ENCODE peak calls at places on chromosomes 13 and 19, in six cellular contexts. K, T, G, S, Y and O are unnamed samples.

GRCh38 chr13:98530236-98530635 is 46.7 kb downstream of the STK24 start:
- DNase-seq in G (no peak), Y (no peak), S (no peak), T (no peak), K (no peak), O (no peak)

GRCh38 chr13:32159147-32159869 is 127.7 kb downstream of the FRY start:
- DNase-seq in K (no peak), G (no peak), Y (no peak), T (no peak), S (no peak), O (peak)

GRCh38 chr19:29674374-29675119 is 9.3 kb downstream of the PLEKHF1 start:
- DNase-seq in G (no peak), T (no peak), K (no peak), Y (no peak), S (no peak), O (no peak)

GRCh38 chr19:40610396-40611064 is 9.4 kb downstream of the LTBP4 start:
- DNase-seq in S (peak), Y (no peak), T (no peak), K (no peak), G (no peak), O (no peak)

GRCh38 chr19:39375929-39376328 is 15.0 kb downstream of the PAF1 start:
- DNase-seq in Y (no peak), T (no peak), G (no peak), K (no peak), S (no peak), O (no peak)

GRCh38 chr19:55230329-55230728 is 1.8 kb upstream of the TMEM86B start:
- DNase-seq in Y (no peak), S (no peak), T (no peak), G (no peak), K (no peak), O (no peak)

GRCh38 chr13:28622286-28622685 is 36.6 kb upstream of the POMP start:
- DNase-seq in G (no peak), S (no peak), Y (no peak), T (no peak), K (no peak), O (no peak)

GRCh38 chr19:19443902-19444693 is 38.6 kb downstream of the GATAD2A start:
- DNase-seq in T (no peak), S (no peak), Y (no peak), G (no peak), K (no peak), O (no peak)

GRCh38 chr13:91058066-91058465 is 289.4 kb upstream of the MIR17HG start:
- DNase-seq in G (peak), Y (peak), S (peak), T (no peak), K (peak), O (no peak)

GRCh38 chr19:3049089-3049488 is 13.2 kb downstream of the TLE5 start:
- DNase-seq in Y (no peak), G (no peak), T (no peak), S (no peak), K (no peak), O (no peak)

GRCh38 chr13:68232351-68233130 is 1002.4 kb upstream of the PCDH9 start:
- DNase-seq in Y (no peak), T (no peak), K (peak), G (peak), S (no peak), O (no peak)
- H4K91ac ChIP-seq in Y (no peak), T (no peak), K (no peak), G (no peak), S (no peak), O (no peak)

GRCh38 chr13:44093607-44094583 is 214.2 kb downstream of the LACC1 start:
- DNase-seq in T (no peak), Y (peak), S (no peak), G (no peak), K (no peak), O (no peak)
- H4K91ac ChIP-seq in T (no peak), Y (no peak), S (no peak), G (no peak), K (no peak), O (no peak)

DNA sequence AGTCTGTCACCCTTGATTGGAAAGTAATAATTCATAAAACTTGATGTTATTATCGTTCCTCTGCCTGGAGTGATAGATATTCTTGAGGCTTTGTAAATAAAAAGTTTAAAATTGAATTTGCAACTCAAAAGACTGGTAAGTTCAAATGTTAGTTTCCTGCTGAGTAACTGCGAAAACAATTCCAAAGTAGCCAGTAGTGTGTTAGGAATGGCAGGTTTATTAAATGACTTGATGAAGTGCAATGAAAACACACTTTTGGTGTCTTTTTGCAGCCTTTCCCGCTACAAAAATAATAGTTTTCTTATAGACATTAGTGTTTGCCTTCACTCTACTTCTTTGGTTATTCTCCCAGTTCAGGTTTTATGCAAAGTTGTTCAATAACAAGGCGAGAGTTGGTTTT is 299.3 kb downstream of the DLEU7 start:
- DNase-seq in T (no peak), K (no peak), S (no peak), G (no peak), Y (no peak), O (no peak)
- H4K91ac ChIP-seq in T (no peak), K (no peak), S (no peak), G (no peak), Y (no peak), O (no peak)

DNA sequence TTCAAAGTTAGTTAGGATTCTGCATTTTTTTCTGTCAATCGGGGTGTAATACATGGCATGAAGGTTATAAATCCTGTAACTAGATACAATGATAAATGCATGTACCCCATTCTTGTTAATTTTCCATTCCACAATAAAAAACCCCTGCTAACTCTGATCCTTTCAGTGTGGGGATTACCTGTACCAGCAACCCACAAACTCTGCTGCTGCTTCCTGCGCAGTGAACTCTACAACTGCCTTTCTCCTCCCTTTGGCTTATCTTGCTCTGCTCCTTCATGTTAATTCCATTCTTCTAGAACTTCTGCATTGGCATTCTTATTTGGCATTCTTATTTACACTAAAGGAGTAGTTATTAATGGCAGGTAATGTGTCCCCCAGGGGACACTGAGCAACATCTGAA is 273.1 kb downstream of the KLF12 start:
- DNase-seq in K (no peak), G (no peak), S (no peak), Y (no peak), T (no peak), O (no peak)
- H4K91ac ChIP-seq in K (no peak), G (no peak), S (no peak), Y (no peak), T (no peak), O (no peak)

DNA sequence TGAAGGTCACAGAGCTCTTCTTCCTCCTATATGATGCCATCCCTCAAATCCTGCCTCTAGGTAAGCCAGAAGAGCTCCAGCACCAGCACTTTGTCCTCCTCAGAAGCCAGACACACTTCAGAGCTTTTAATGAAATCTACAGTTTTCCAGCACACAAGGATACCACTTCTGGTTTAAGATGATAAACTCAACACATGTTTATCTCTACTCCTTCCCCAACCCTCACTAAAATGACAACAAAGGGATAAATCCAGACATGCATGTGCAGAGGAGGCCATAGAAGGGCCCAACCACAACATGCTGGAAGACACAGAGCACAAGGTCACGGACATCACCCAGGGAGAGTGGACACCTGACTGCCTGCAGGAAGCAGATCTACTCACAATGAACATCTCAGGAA is 195.3 kb downstream of the USP12 start:
- DNase-seq in S (no peak), K (no peak), T (no peak), Y (no peak), G (no peak), O (no peak)
- H4K91ac ChIP-seq in S (no peak), K (no peak), T (no peak), Y (no peak), G (no peak), O (peak)

DNA sequence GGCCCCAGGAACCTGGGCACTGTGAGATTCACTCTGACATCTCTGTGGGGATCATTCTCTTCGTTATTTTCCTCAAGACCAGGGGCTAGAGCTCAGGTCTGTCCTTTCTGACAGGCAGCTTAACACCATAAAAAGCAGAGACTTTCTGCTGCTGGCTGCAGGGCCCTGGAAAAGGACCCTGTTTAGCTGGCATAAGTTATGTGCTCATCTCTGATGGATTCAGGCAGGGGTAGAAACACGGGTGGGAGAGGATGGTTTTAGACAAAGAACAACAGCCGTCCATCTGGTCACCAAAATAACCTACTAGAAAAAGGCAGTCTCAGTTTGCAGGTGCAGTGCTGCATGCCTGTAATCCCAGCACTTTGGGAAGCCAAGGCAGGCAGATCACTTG is 2.3 kb upstream of the GPI start:
- DNase-seq in G (no peak), S (no peak), Y (no peak), T (no peak), K (no peak), O (no peak)
- H4K91ac ChIP-seq in G (no peak), S (no peak), Y (no peak), T (no peak), K (no peak), O (no peak)

DNA sequence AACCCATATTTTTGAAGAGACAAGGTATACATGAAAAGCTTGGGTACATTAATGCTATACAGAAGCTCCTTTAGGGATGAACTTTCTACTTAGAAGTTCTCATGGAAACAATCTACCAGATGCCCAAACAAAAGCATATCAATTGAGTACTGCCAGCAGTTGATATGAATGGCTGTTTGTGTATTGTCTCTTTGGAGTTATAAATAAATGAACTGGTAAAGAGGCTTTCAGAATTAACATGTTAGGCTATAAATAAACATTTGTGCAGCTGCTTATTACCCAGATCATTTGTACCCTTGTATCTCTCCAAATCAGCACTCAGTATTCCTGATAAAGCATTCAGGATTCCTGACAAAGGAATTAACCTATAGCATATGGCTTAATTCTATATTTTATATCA is 418.9 kb downstream of the FGF14 start:
- DNase-seq in K (no peak), S (no peak), T (no peak), G (no peak), Y (no peak), O (no peak)
- H4K91ac ChIP-seq in K (no peak), S (no peak), T (no peak), G (no peak), Y (no peak), O (no peak)

GRCh38 chr13:20142019-20142926 is 18.6 kb downstream of the GJA3 start:
- DNase-seq in G (no peak), K (no peak), T (peak), Y (no peak), S (peak), O (no peak)

GRCh38 chr13:20137875-20138274 is 23.0 kb downstream of the GJA3 start:
- DNase-seq in G (no peak), T (no peak), S (no peak), K (no peak), Y (no peak), O (no peak)

GRCh38 chr13:20141238-20142018 is 19.4 kb downstream of the GJA3 start:
- DNase-seq in Y (no peak), K (no peak), S (no peak), T (no peak), G (no peak), O (no peak)

GRCh38 chr13:20142927-20143480 is 17.8 kb downstream of the GJA3 start:
- DNase-seq in K (no peak), G (no peak), S (no peak), T (no peak), Y (no peak), O (no peak)

DNA sequence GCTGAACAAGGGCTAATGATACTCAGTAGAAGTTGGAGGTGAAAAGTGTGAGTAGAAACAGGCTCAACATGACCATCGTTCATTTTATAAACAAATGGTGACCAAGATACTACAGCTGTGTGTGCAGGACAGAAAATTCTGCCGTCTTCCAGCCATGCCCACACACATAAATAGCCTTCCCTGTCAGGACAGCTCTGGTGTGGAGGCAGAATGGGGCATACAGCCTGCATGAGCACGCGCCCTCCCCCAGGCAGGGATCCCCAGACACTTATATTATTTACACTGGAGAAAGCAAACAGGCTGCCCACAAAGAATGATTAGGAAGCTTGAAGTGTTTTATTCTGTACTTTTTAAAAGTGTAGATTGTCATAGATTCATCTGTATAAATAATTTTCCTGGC is 20.4 kb downstream of the GJA3 start:
- DNase-seq in Y (no peak), S (no peak), K (no peak), G (no peak), T (no peak), O (no peak)
- H4K91ac ChIP-seq in Y (no peak), S (no peak), K (no peak), G (no peak), T (no peak), O (no peak)